ENCODE peak calls at places on chromosomes 7 and 10, in seven cellular contexts. F, H, G, U, K, A and P are unnamed samples.

GRCh38 chr10:124174673-124175645 is 81.6 kb upstream of the CHST15 start:
- DNase-seq in F (no peak), H (no peak), G (no peak), U (no peak), K (no peak), A (no peak), P (no peak)

GRCh38 chr7:80630611-80631010 is 7.8 kb upstream of the CD36 start:
- DNase-seq in F (peak; percentile 67), H (no peak), G (no peak), U (no peak), K (no peak), A (no peak), P (no peak)

GRCh38 chr7:130544356-130544755 is 52.5 kb downstream of the MEST start:
- DNase-seq in F (no peak), H (no peak), G (no peak), U (no peak), K (no peak), A (no peak), P (no peak)

GRCh38 chr10:14665865-14666857 is 108.5 kb downstream of the FAM107B start:
- DNase-seq in F (no peak), H (no peak), G (no peak), U (no peak), K (no peak), A (no peak), P (no peak)

GRCh38 chr7:73308074-73308664 is 457 bp downstream of the NSUN5 start:
- DNase-seq in F (no peak), H (no peak), G (peak; percentile 11), U (no peak), K (no peak), A (no peak), P (no peak)

GRCh38 chr10:17256627-17257026 is 28.6 kb downstream of the VIM start:
- DNase-seq in F (no peak), H (no peak), G (no peak), U (no peak), K (no peak), A (no peak), P (no peak)

GRCh38 chr7:76303057-76303828 is 770 bp downstream of the HSPB1 start:
- DNase-seq in F (peak; percentile 63), H (peak; percentile 81), G (peak; percentile 69), U (peak; percentile 92), K (peak; percentile 96), A (peak; percentile 79), P (peak; percentile 86)

GRCh38 chr7:601573-602340 is 82.1 kb upstream of the PDGFA start:
- DNase-seq in F (no peak), H (peak; percentile 93), G (peak; percentile 66), U (peak; percentile 68), K (no peak), A (no peak), P (no peak)

GRCh38 chr10:100607439-100607838 is 71.7 kb downstream of the HIF1AN start:
- DNase-seq in F (no peak), H (no peak), G (no peak), U (no peak), K (no peak), A (no peak), P (no peak)

GRCh38 chr7:158422551-158423189 is 165.0 kb downstream of the PTPRN2 start:
- DNase-seq in F (no peak), H (no peak), G (no peak), U (no peak), K (no peak), A (no peak), P (no peak)

GRCh38 chr7:114875171-114875570 is 46.7 kb upstream of the MDFIC start:
- DNase-seq in F (no peak), H (no peak), G (no peak), U (no peak), K (no peak), A (no peak), P (no peak)

GRCh38 chr7:26451997-26452396 is 160.3 kb downstream of the SNX10 start:
- DNase-seq in F (no peak), H (no peak), G (no peak), U (no peak), K (no peak), A (no peak), P (no peak)

GRCh38 chr10:94314913-94315545 is 47.7 kb downstream of the NOC3L start:
- DNase-seq in F (no peak), H (no peak), G (no peak), U (no peak), K (no peak), A (no peak), P (no peak)

GRCh38 chr10:126783806-126784205 is 113.3 kb upstream of the C10orf90 start:
- DNase-seq in F (no peak), H (no peak), G (no peak), U (no peak), K (no peak), A (no peak), P (no peak)

GRCh38 chr10:133245439-133246235 is 8.0 kb downstream of the VENTX start:
- DNase-seq in F (no peak), H (no peak), G (no peak), U (no peak), K (no peak), A (no peak), P (no peak)

GRCh38 chr10:96176985-96177384 is 46.9 kb downstream of the ZNF518A start:
- DNase-seq in F (no peak), H (no peak), G (no peak), U (no peak), K (no peak), A (no peak), P (no peak)

GRCh38 chr10:45091968-45092367 is 91.2 kb downstream of the ZNF22 start:
- DNase-seq in F (no peak), H (no peak), G (no peak), U (no peak), K (no peak), A (no peak), P (no peak)

GRCh38 chr7:18590744-18591340 is 95.3 kb downstream of the HDAC9 start:
- DNase-seq in F (no peak), H (no peak), G (no peak), U (no peak), K (peak; percentile 63), A (no peak), P (no peak)

GRCh38 chr10:93330824-93331223 is 151.3 kb downstream of the MYOF start:
- DNase-seq in F (no peak), H (no peak), G (no peak), U (no peak), K (no peak), A (no peak), P (no peak)

GRCh38 chr10:70478191-70479160 is at the start of gene PALD1:
- DNase-seq in F (no peak), H (peak; percentile 64), G (peak; percentile 18), U (peak; percentile 72), K (peak; percentile 83), A (no peak), P (peak; percentile 77)

GRCh38 chr7:73449422-73449821 is 15.8 kb downstream of the FZD9 start:
- DNase-seq in F (peak; percentile 93), H (no peak), G (no peak), U (no peak), K (no peak), A (no peak), P (no peak)

GRCh38 chr7:111486472-111487142 is 75.7 kb downstream of the IMMP2L start:
- DNase-seq in F (peak; percentile 51), H (no peak), G (peak; percentile 24), U (no peak), K (peak; percentile 80), A (peak; percentile 14), P (peak; percentile 9)

GRCh38 chr10:50346947-50347346 is 95.6 kb upstream of the ASAH2 start:
- DNase-seq in F (no peak), H (no peak), G (no peak), U (no peak), K (no peak), A (no peak), P (no peak)